ENCODE peak calls at places on chromosome 18, in ten cellular contexts. One of them, this sample, is unnamed.

GRCh38 chr18:60978338-60978737 is 354.9 kb upstream of the CDH20 start:
- DNase-seq in activated effector memory CD4-positive, alpha-beta T cell treated with Interleukin-2 at 50 U/mL for 16 hours: no peak
- DNase-seq in brain pericyte: peak; percentile 21
- DNase-seq in frontal cortex: no peak
- DNase-seq in fibroblast of the conjunctiva: peak; percentile 67
- DNase-seq in HTR-8/SVneo: peak; percentile 41
- DNase-seq in cardiac fibroblast: peak; percentile 83
- DNase-seq in Calu3: no peak
- DNase-seq in fibroblast of the aortic adventitia: peak; percentile 84
- DNase-seq in right cardiac atrium: no peak
- DNase-seq in this sample: no peak

GRCh38 chr18:3453540-3454364 is 3.8 kb downstream of the TGIF1 start:
- DNase-seq in brain pericyte: no peak
- DNase-seq in fibroblast of the aortic adventitia: peak; percentile 99
- DNase-seq in cardiac fibroblast: peak; percentile 97
- DNase-seq in activated effector memory CD4-positive, alpha-beta T cell treated with Interleukin-2 at 50 U/mL for 16 hours: no peak
- DNase-seq in right cardiac atrium: peak; percentile 52
- DNase-seq in Calu3: peak; percentile 56
- DNase-seq in frontal cortex: no peak
- DNase-seq in HTR-8/SVneo: no peak
- DNase-seq in fibroblast of the conjunctiva: peak; percentile 92
- DNase-seq in this sample: no peak

GRCh38 chr18:48766025-48766424 is 184.7 kb downstream of the SMAD7 start:
- DNase-seq in frontal cortex: no peak
- DNase-seq in brain pericyte: no peak
- DNase-seq in right cardiac atrium: no peak
- DNase-seq in activated effector memory CD4-positive, alpha-beta T cell treated with Interleukin-2 at 50 U/mL for 16 hours: no peak
- DNase-seq in fibroblast of the aortic adventitia: no peak
- DNase-seq in Calu3: no peak
- DNase-seq in cardiac fibroblast: peak; percentile 48
- DNase-seq in fibroblast of the conjunctiva: peak; percentile 54
- DNase-seq in HTR-8/SVneo: no peak
- DNase-seq in this sample: no peak

GRCh38 chr18:58228176-58228575 is 184.2 kb downstream of the NEDD4L start:
- DNase-seq in brain pericyte: no peak
- DNase-seq in cardiac fibroblast: no peak
- DNase-seq in right cardiac atrium: no peak
- DNase-seq in fibroblast of the conjunctiva: no peak
- DNase-seq in Calu3: no peak
- DNase-seq in frontal cortex: no peak
- DNase-seq in activated effector memory CD4-positive, alpha-beta T cell treated with Interleukin-2 at 50 U/mL for 16 hours: no peak
- DNase-seq in fibroblast of the aortic adventitia: no peak
- DNase-seq in HTR-8/SVneo: no peak
- DNase-seq in this sample: no peak

GRCh38 chr18:37554399-37554787 is 11.2 kb downstream of the CELF4 start:
- DNase-seq in Calu3: no peak
- DNase-seq in right cardiac atrium: no peak
- DNase-seq in frontal cortex: no peak
- DNase-seq in activated effector memory CD4-positive, alpha-beta T cell treated with Interleukin-2 at 50 U/mL for 16 hours: no peak
- DNase-seq in cardiac fibroblast: no peak
- DNase-seq in HTR-8/SVneo: no peak
- DNase-seq in fibroblast of the conjunctiva: no peak
- DNase-seq in brain pericyte: no peak
- DNase-seq in fibroblast of the aortic adventitia: no peak
- DNase-seq in this sample: no peak

GRCh38 chr18:46369323-46369722 is 265.1 kb downstream of the HAUS1 start:
- DNase-seq in fibroblast of the aortic adventitia: no peak
- DNase-seq in Calu3: no peak
- DNase-seq in brain pericyte: no peak
- DNase-seq in right cardiac atrium: no peak
- DNase-seq in activated effector memory CD4-positive, alpha-beta T cell treated with Interleukin-2 at 50 U/mL for 16 hours: no peak
- DNase-seq in cardiac fibroblast: no peak
- DNase-seq in frontal cortex: no peak
- DNase-seq in fibroblast of the conjunctiva: no peak
- DNase-seq in HTR-8/SVneo: peak; percentile 8
- DNase-seq in this sample: no peak

GRCh38 chr18:11149441-11150270 is at the start of gene PIEZO2:
- DNase-seq in fibroblast of the aortic adventitia: peak; percentile 11
- DNase-seq in Calu3: no peak
- DNase-seq in HTR-8/SVneo: peak; percentile 88
- DNase-seq in frontal cortex: peak; percentile 90
- DNase-seq in brain pericyte: no peak
- DNase-seq in right cardiac atrium: peak; percentile 65
- DNase-seq in fibroblast of the conjunctiva: no peak
- DNase-seq in activated effector memory CD4-positive, alpha-beta T cell treated with Interleukin-2 at 50 U/mL for 16 hours: no peak
- DNase-seq in cardiac fibroblast: peak; percentile 28
- DNase-seq in this sample: no peak

GRCh38 chr18:32730620-32731021 is 42.2 kb downstream of the KLHL14 start:
- DNase-seq in fibroblast of the conjunctiva: peak; percentile 9
- DNase-seq in brain pericyte: no peak
- DNase-seq in Calu3: no peak
- DNase-seq in fibroblast of the aortic adventitia: peak; percentile 16
- DNase-seq in cardiac fibroblast: peak; percentile 0
- DNase-seq in frontal cortex: no peak
- DNase-seq in HTR-8/SVneo: no peak
- DNase-seq in activated effector memory CD4-positive, alpha-beta T cell treated with Interleukin-2 at 50 U/mL for 16 hours: no peak
- DNase-seq in right cardiac atrium: no peak
- DNase-seq in this sample: no peak

GRCh38 chr18:42274488-42275137 is 319.6 kb downstream of the PIK3C3 start:
- DNase-seq in brain pericyte: no peak
- DNase-seq in cardiac fibroblast: peak; percentile 23
- DNase-seq in activated effector memory CD4-positive, alpha-beta T cell treated with Interleukin-2 at 50 U/mL for 16 hours: no peak
- DNase-seq in frontal cortex: no peak
- DNase-seq in fibroblast of the aortic adventitia: peak; percentile 45
- DNase-seq in HTR-8/SVneo: no peak
- DNase-seq in Calu3: no peak
- DNase-seq in fibroblast of the conjunctiva: no peak
- DNase-seq in right cardiac atrium: no peak
- DNase-seq in this sample: no peak

GRCh38 chr18:75937306-75937705 is 509.8 kb upstream of the SMIM21 start:
- DNase-seq in HTR-8/SVneo: no peak
- DNase-seq in right cardiac atrium: no peak
- DNase-seq in fibroblast of the conjunctiva: no peak
- DNase-seq in brain pericyte: no peak
- DNase-seq in fibroblast of the aortic adventitia: no peak
- DNase-seq in Calu3: no peak
- DNase-seq in activated effector memory CD4-positive, alpha-beta T cell treated with Interleukin-2 at 50 U/mL for 16 hours: no peak
- DNase-seq in cardiac fibroblast: no peak
- DNase-seq in frontal cortex: no peak
- DNase-seq in this sample: no peak

GRCh38 chr18:2955966-2956521 is 56.9 kb downstream of the LPIN2 start:
- DNase-seq in fibroblast of the aortic adventitia: peak; percentile 53
- DNase-seq in Calu3: no peak
- DNase-seq in activated effector memory CD4-positive, alpha-beta T cell treated with Interleukin-2 at 50 U/mL for 16 hours: no peak
- DNase-seq in cardiac fibroblast: no peak
- DNase-seq in brain pericyte: no peak
- DNase-seq in fibroblast of the conjunctiva: peak; percentile 51
- DNase-seq in HTR-8/SVneo: no peak
- DNase-seq in right cardiac atrium: no peak
- DNase-seq in frontal cortex: no peak
- DNase-seq in this sample: no peak

GRCh38 chr18:46098616-46098933 is 479 bp upstream of the ATP5F1A start:
- DNase-seq in frontal cortex: no peak
- DNase-seq in right cardiac atrium: no peak
- DNase-seq in fibroblast of the aortic adventitia: no peak
- DNase-seq in brain pericyte: no peak
- DNase-seq in cardiac fibroblast: no peak
- DNase-seq in Calu3: no peak
- DNase-seq in HTR-8/SVneo: no peak
- DNase-seq in activated effector memory CD4-positive, alpha-beta T cell treated with Interleukin-2 at 50 U/mL for 16 hours: no peak
- DNase-seq in fibroblast of the conjunctiva: no peak
- DNase-seq in this sample: no peak

GRCh38 chr18:49304746-49305145 is 155.7 kb downstream of the DYM start:
- DNase-seq in Calu3: no peak
- DNase-seq in right cardiac atrium: no peak
- DNase-seq in fibroblast of the aortic adventitia: no peak
- DNase-seq in frontal cortex: no peak
- DNase-seq in HTR-8/SVneo: no peak
- DNase-seq in cardiac fibroblast: peak; percentile 52
- DNase-seq in fibroblast of the conjunctiva: no peak
- DNase-seq in activated effector memory CD4-positive, alpha-beta T cell treated with Interleukin-2 at 50 U/mL for 16 hours: no peak
- DNase-seq in brain pericyte: no peak
- DNase-seq in this sample: no peak

GRCh38 chr18:12904012-12904516 is 20.0 kb upstream of the PTPN2 start:
- DNase-seq in brain pericyte: no peak
- DNase-seq in cardiac fibroblast: peak; percentile 27
- DNase-seq in fibroblast of the conjunctiva: no peak
- DNase-seq in fibroblast of the aortic adventitia: peak; percentile 51
- DNase-seq in activated effector memory CD4-positive, alpha-beta T cell treated with Interleukin-2 at 50 U/mL for 16 hours: peak; percentile 44
- DNase-seq in Calu3: no peak
- DNase-seq in frontal cortex: no peak
- DNase-seq in right cardiac atrium: peak; percentile 60
- DNase-seq in HTR-8/SVneo: no peak
- DNase-seq in this sample: no peak

GRCh38 chr18:44852818-44853217 is 172.1 kb downstream of the SETBP1 start:
- DNase-seq in Calu3: no peak
- DNase-seq in cardiac fibroblast: no peak
- DNase-seq in frontal cortex: no peak
- DNase-seq in activated effector memory CD4-positive, alpha-beta T cell treated with Interleukin-2 at 50 U/mL for 16 hours: no peak
- DNase-seq in fibroblast of the conjunctiva: no peak
- DNase-seq in HTR-8/SVneo: no peak
- DNase-seq in right cardiac atrium: no peak
- DNase-seq in fibroblast of the aortic adventitia: peak; percentile 39
- DNase-seq in brain pericyte: no peak
- DNase-seq in this sample: no peak